ENCODE peak calls at places on chromosomes 2 and 18, in six cellular contexts. U, E, F, C, J and G are unnamed samples.

GRCh38 chr2:7730449-7730848 is 813.2 kb downstream of the RNF144A start:
- DNase-seq in U (no peak), E (no peak), F (no peak), C (no peak), J (no peak), G (no peak)

GRCh38 chr18:74040459-74041332 is 106.9 kb downstream of the FBXO15 start:
- DNase-seq in U (no peak), E (peak), F (peak), C (no peak), J (peak), G (no peak)

GRCh38 chr2:37506407-37507068 is 162.1 kb downstream of the QPCT start:
- DNase-seq in U (no peak), E (peak), F (no peak), C (peak), J (no peak), G (peak)

GRCh38 chr2:80068068-80068467 is 236.5 kb downstream of the LRRTM1 start:
- DNase-seq in U (no peak), E (no peak), F (no peak), C (no peak), J (no peak), G (no peak)

GRCh38 chr2:18599509-18600254 is 10.3 kb upstream of the NT5C1B start:
- DNase-seq in U (no peak), E (peak), F (no peak), C (peak), J (no peak), G (no peak)

GRCh38 chr2:54103454-54104314 is 11.7 kb upstream of the ACYP2 start:
- DNase-seq in U (no peak), E (peak), F (peak), C (peak), J (no peak), G (no peak)

GRCh38 chr2:222430071-222430470 is 5.7 kb downstream of the SGPP2 start:
- DNase-seq in U (no peak), E (no peak), F (no peak), C (no peak), J (no peak), G (no peak)

GRCh38 chr18:55998071-55998522 is 410.1 kb upstream of the TCF4 start:
- DNase-seq in U (no peak), E (peak), F (peak), C (peak), J (no peak), G (peak)

GRCh38 chr2:2328847-2329246 is 2.2 kb downstream of the MYT1L start:
- DNase-seq in U (no peak), E (no peak), F (peak), C (peak), J (no peak), G (no peak)

GRCh38 chr2:11371099-11371937 is 26.9 kb upstream of the ROCK2 start:
- DNase-seq in U (no peak), E (no peak), F (no peak), C (no peak), J (no peak), G (no peak)

GRCh38 chr2:9092383-9093282 is 89.1 kb upstream of the MBOAT2 start:
- DNase-seq in U (no peak), E (no peak), F (no peak), C (no peak), J (no peak), G (no peak)

GRCh38 chr2:10415640-10416039 is 32.5 kb downstream of the ODC1 start:
- DNase-seq in U (no peak), E (no peak), F (no peak), C (no peak), J (no peak), G (no peak)

GRCh38 chr18:29651121-29651675 is 1391.3 kb downstream of the DSC3 start:
- DNase-seq in U (no peak), E (peak), F (no peak), C (peak), J (no peak), G (no peak)

GRCh38 chr2:240208631-240209211 is 68.3 kb upstream of the OTOS start:
- DNase-seq in U (no peak), E (no peak), F (no peak), C (no peak), J (no peak), G (no peak)

GRCh38 chr2:7057865-7058400 is 140.7 kb downstream of the RNF144A start:
- DNase-seq in U (no peak), E (no peak), F (no peak), C (no peak), J (no peak), G (no peak)

GRCh38 chr2:169715379-169716228 is 18.0 kb upstream of the KLHL23 start:
- DNase-seq in U (no peak), E (peak), F (no peak), C (no peak), J (no peak), G (no peak)

GRCh38 chr2:98134138-98134537 is 47.2 kb downstream of the VWA3B start:
- DNase-seq in U (no peak), E (peak), F (peak), C (peak), J (no peak), G (no peak)

GRCh38 chr2:240586919-240587800 is 626 bp downstream of the CAPN10 start:
- DNase-seq in U (peak), E (no peak), F (peak), C (no peak), J (peak), G (no peak)

GRCh38 chr18:38241736-38242135 is 676.1 kb upstream of the CELF4 start:
- DNase-seq in U (no peak), E (no peak), F (no peak), C (peak), J (no peak), G (no peak)

GRCh38 chr2:71895320-71896161 is 252.1 kb downstream of the CYP26B1 start:
- DNase-seq in U (no peak), E (no peak), F (no peak), C (no peak), J (no peak), G (no peak)

GRCh38 chr2:2812117-2812516 is 481.0 kb upstream of the MYT1L start:
- DNase-seq in U (no peak), E (no peak), F (no peak), C (no peak), J (no peak), G (no peak)

GRCh38 chr2:51290725-51291124 is 258.8 kb upstream of the NRXN1 start:
- DNase-seq in U (no peak), E (peak), F (no peak), C (peak), J (no peak), G (no peak)

GRCh38 chr2:205187731-205188130 is 494.6 kb upstream of the NRP2 start:
- DNase-seq in U (no peak), E (no peak), F (no peak), C (peak), J (no peak), G (no peak)

GRCh38 chr18:25350561-25351201 is 1.3 kb downstream of the ZNF521 start:
- DNase-seq in U (peak), E (peak), F (peak), C (peak), J (no peak), G (peak)

GRCh38 chr2:221051162-221051561 is 520.9 kb downstream of the EPHA4 start:
- DNase-seq in U (no peak), E (no peak), F (no peak), C (no peak), J (no peak), G (no peak)

GRCh38 chr2:97834610-97835009 is 121.2 kb downstream of the ZAP70 start:
- DNase-seq in U (no peak), E (peak), F (no peak), C (no peak), J (no peak), G (no peak)

GRCh38 chr18:61755553-61755952 is 137.3 kb downstream of the RNF152 start:
- DNase-seq in U (no peak), E (no peak), F (no peak), C (no peak), J (no peak), G (no peak)

GRCh38 chr18:2846241-2846637 is 567 bp upstream of the EMILIN2 start:
- DNase-seq in U (peak), E (peak), F (no peak), C (no peak), J (no peak), G (no peak)

GRCh38 chr2:38436227-38436664 is 59.2 kb upstream of the ATL2 start:
- DNase-seq in U (no peak), E (no peak), F (no peak), C (no peak), J (no peak), G (no peak)

GRCh38 chr2:218400930-218401833 is 1.5 kb downstream of the CTDSP1 start:
- DNase-seq in U (peak), E (no peak), F (no peak), C (no peak), J (no peak), G (no peak)

GRCh38 chr2:218403810-218404209 is 4.1 kb downstream of the CTDSP1 start:
- DNase-seq in U (no peak), E (no peak), F (no peak), C (no peak), J (no peak), G (no peak)

GRCh38 chr2:218402911-218403411 is 3.3 kb downstream of the CTDSP1 start:
- DNase-seq in U (no peak), E (no peak), F (no peak), C (no peak), J (no peak), G (no peak)

GRCh38 chr2:218401834-218402370 is 2.2 kb downstream of the CTDSP1 start:
- DNase-seq in U (no peak), E (no peak), F (no peak), C (no peak), J (no peak), G (no peak)

GRCh38 chr2:218402491-218402901 is 2.8 kb downstream of the CTDSP1 start:
- DNase-seq in U (no peak), E (no peak), F (no peak), C (no peak), J (no peak), G (no peak)
- H3K27ac ChIP-seq in U (peak), E (no peak), F (no peak), C (no peak), J (no peak), G (no peak)

GRCh38 chr2:84904151-84904550 is 1.3 kb upstream of the TMSB10 start:
- DNase-seq in U (no peak), E (no peak), F (no peak), C (no peak), J (no peak), G (no peak)
- H3K27ac ChIP-seq in U (peak), E (no peak), F (no peak), C (no peak), J (no peak), G (no peak)

DNA sequence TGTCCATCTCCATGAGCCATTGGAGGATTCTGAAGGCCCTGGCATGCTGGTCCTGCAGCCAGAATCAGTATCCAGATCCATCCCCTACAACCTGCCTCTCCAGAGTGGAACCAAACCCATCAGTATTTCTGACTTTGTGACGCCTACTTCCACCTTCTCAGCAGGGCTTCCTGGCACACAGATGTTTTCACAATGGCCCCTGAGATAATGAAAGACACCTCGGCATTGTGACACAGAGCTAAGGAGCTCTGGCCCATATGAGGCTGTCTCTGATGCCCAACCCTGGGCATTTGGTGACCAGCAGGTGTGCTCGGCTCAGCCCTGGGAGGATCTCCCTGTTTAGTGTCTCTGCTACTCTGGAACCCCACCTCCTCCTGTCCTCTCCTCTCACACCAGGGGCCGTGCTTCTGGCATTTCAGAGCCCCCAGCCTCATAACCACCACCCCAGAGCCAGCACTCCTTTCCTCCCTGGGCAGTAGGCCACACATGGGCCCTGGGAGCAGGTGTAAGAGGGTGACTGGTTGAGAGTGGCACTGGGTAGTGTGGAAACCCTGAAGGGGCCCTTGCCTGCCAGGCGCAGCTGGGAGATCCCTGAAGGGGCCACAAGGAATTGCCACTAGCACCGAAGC is 38.2 kb downstream of the FOSL2 start:
- DNase-seq in U (no peak), E (no peak), F (no peak), C (no peak), J (no peak), G (no peak)
- H3K27ac ChIP-seq in U (no peak), E (no peak), F (no peak), C (no peak), J (no peak), G (no peak)

GRCh38 chr2:58057890-58058590 is 11.4 kb downstream of the VRK2 start:
- DNase-seq in U (no peak), E (no peak), F (no peak), C (no peak), J (no peak), G (no peak)
- H3K27ac ChIP-seq in U (no peak), E (no peak), F (no peak), C (no peak), J (no peak), G (peak)

GRCh38 chr2:3911891-3912455 is 208.6 kb downstream of the DCDC2C start:
- DNase-seq in U (no peak), E (no peak), F (no peak), C (no peak), J (no peak), G (no peak)

GRCh38 chr2:3914243-3914642 is 210.9 kb downstream of the DCDC2C start:
- DNase-seq in U (no peak), E (no peak), F (no peak), C (no peak), J (no peak), G (no peak)

GRCh38 chr2:3913252-3913651 is 209.9 kb downstream of the DCDC2C start:
- DNase-seq in U (no peak), E (no peak), F (no peak), C (no peak), J (no peak), G (no peak)
- H3K27ac ChIP-seq in U (no peak), E (no peak), F (no peak), C (no peak), J (no peak), G (no peak)